ENCODE peak calls at places on chromosomes 1 and 21, in nine cellular contexts. V is GM23338, L is kidney epithelial cell, E is heart right ventricle, A is fibroblast of lung, Z is tibial artery, W is upper lobe of right lung, T is Panc1, O is ovary. U is an unnamed sample. For H3K36me3, the result is how much of the 10 kb centered on the place peaks cover.

GRCh38 chr1:30863955-30864604 is 44.5 kb downstream of the SDC3 start:
- DNase-seq in V (no peak), L (no peak), E (no peak), A (no peak), Z (no peak), W (no peak), T (no peak), O (no peak), U (no peak)

GRCh38 chr1:19003371-19004290 is 47.2 kb upstream of the IFFO2 start:
- DNase-seq in V (no peak), L (no peak), E (no peak), A (peak), Z (no peak), W (no peak), T (no peak), O (no peak), U (no peak)

GRCh38 chr1:248243204-248243603 is 12.0 kb downstream of the OR2M4 start:
- DNase-seq in V (peak), L (no peak), E (no peak), A (peak), Z (no peak), W (peak), T (peak), O (no peak), U (peak)

GRCh38 chr1:92485374-92486250 is 1.1 kb downstream of the GFI1 start:
- DNase-seq in V (peak), L (no peak), E (peak), A (no peak), Z (no peak), W (peak), T (no peak), O (no peak), U (no peak)

GRCh38 chr21:41366522-41367151 is 4.8 kb downstream of the MX2 start:
- DNase-seq in V (no peak), L (peak), E (no peak), A (peak), Z (peak), W (peak), T (no peak), O (no peak), U (no peak)

GRCh38 chr21:25359724-25360123 is 247.6 kb downstream of the MRPL39 start:
- DNase-seq in V (no peak), L (no peak), E (no peak), A (peak), Z (no peak), W (no peak), T (no peak), O (no peak), U (no peak)

GRCh38 chr1:54967372-54967771 is 13.1 kb upstream of the TMEM61 start:
- DNase-seq in V (no peak), L (no peak), E (no peak), A (no peak), Z (no peak), W (no peak), T (no peak), O (no peak), U (no peak)

GRCh38 chr1:167713330-167714081 is 8.3 kb upstream of the MPZL1 start:
- DNase-seq in V (peak), L (no peak), E (no peak), A (peak), Z (peak), W (peak), T (no peak), O (peak), U (no peak)

GRCh38 chr1:44788120-44788860 is at the start of gene BEST4:
- DNase-seq in V (no peak), L (no peak), E (no peak), A (no peak), Z (no peak), W (no peak), T (no peak), O (no peak), U (no peak)

GRCh38 chr1:216815239-216815955 is 92.2 kb upstream of the ESRRG start:
- DNase-seq in V (peak), L (no peak), E (peak), A (peak), Z (no peak), W (no peak), T (no peak), O (no peak), U (no peak)

GRCh38 chr1:174971902-174972301 is 27.8 kb upstream of the CACYBP start:
- DNase-seq in V (no peak), L (no peak), E (no peak), A (no peak), Z (no peak), W (no peak), T (no peak), O (no peak), U (no peak)

GRCh38 chr1:184158911-184159701 is 107.6 kb downstream of the TSEN15 start:
- DNase-seq in V (peak), L (no peak), E (no peak), A (no peak), Z (no peak), W (no peak), T (no peak), O (no peak), U (peak)

GRCh38 chr21:42248241-42248640 is 29.3 kb downstream of the ABCG1 start:
- DNase-seq in V (no peak), L (no peak), E (no peak), A (no peak), Z (no peak), W (no peak), T (no peak), O (no peak), U (no peak)

GRCh38 chr1:2857521-2857920 is 56.0 kb upstream of the TTC34 start:
- DNase-seq in V (no peak), L (no peak), E (no peak), A (no peak), Z (no peak), W (no peak), T (no peak), O (no peak), U (no peak)

GRCh38 chr1:30523055-30524020 is 200.0 kb downstream of the MATN1 start:
- DNase-seq in V (no peak), L (peak), E (no peak), A (peak), Z (peak), W (no peak), T (no peak), O (no peak), U (no peak)

GRCh38 chr1:232385221-232385620 is 244.7 kb downstream of the SIPA1L2 start:
- DNase-seq in V (no peak), L (peak), E (no peak), A (peak), Z (no peak), W (no peak), T (no peak), O (no peak), U (no peak)

GRCh38 chr1:34164510-34165381 is at the start of gene CSMD2:
- DNase-seq in V (peak), L (no peak), E (no peak), A (peak), Z (no peak), W (peak), T (no peak), O (no peak), U (no peak)

GRCh38 chr1:34163792-34164509 is 1.1 kb downstream of the CSMD2 start:
- DNase-seq in V (peak), L (no peak), E (no peak), A (no peak), Z (no peak), W (no peak), T (no peak), O (no peak), U (no peak)

GRCh38 chr1:34166191-34167090 is 1.4 kb upstream of the CSMD2 start:
- DNase-seq in V (peak), L (no peak), E (no peak), A (no peak), Z (no peak), W (no peak), T (no peak), O (no peak), U (peak)

GRCh38 chr1:34167091-34167788 is 2.2 kb upstream of the CSMD2 start:
- DNase-seq in V (peak), L (no peak), E (no peak), A (no peak), Z (no peak), W (no peak), T (no peak), O (no peak), U (no peak)

GRCh38 chr1:34165422-34165921 is 442 bp upstream of the CSMD2 start:
- DNase-seq in V (peak), L (no peak), E (no peak), A (no peak), Z (no peak), W (no peak), T (no peak), O (no peak), U (no peak)
- H3K4me3 ChIP-seq in V (peak), L (peak), E (peak), A (peak), Z (peak), W (peak), T (no peak), O (no peak), U (peak)

GRCh38 chr1:226638001-226638601 is 89.5 kb downstream of the STUM start:
- DNase-seq in V (no peak), L (no peak), E (no peak), A (no peak), Z (peak), W (peak), T (no peak), O (peak), U (no peak)
- H3K36me3 ChIP-seq in V (under half), L (under half), E (under half), A (under half), Z (under half), W (half or more), T (under half), O (under half), U (half or more)

GRCh38 chr1:101131239-101131924 is 105.4 kb upstream of the S1PR1 start:
- DNase-seq in V (no peak), L (no peak), E (no peak), A (no peak), Z (no peak), W (no peak), T (no peak), O (no peak), U (no peak)

GRCh38 chr1:101128851-101129250 is 103.3 kb upstream of the DPH5 start:
- DNase-seq in V (no peak), L (no peak), E (no peak), A (no peak), Z (no peak), W (no peak), T (no peak), O (no peak), U (no peak)

GRCh38 chr1:101130673-101131072 is 105.1 kb upstream of the DPH5 start:
- DNase-seq in V (no peak), L (peak), E (no peak), A (no peak), Z (no peak), W (no peak), T (no peak), O (no peak), U (no peak)

GRCh38 chr1:101128211-101128727 is 102.7 kb upstream of the DPH5 start:
- DNase-seq in V (peak), L (no peak), E (no peak), A (no peak), Z (no peak), W (no peak), T (no peak), O (no peak), U (no peak)

GRCh38 chr1:101129975-101130374 is 104.4 kb upstream of the DPH5 start:
- DNase-seq in V (no peak), L (no peak), E (no peak), A (no peak), Z (no peak), W (no peak), T (no peak), O (no peak), U (no peak)
- H3K4me3 ChIP-seq in V (no peak), L (no peak), E (no peak), A (no peak), Z (no peak), W (no peak), T (no peak), O (no peak), U (no peak)

GRCh38 chr1:36301220-36301619 is 4.9 kb upstream of the SH3D21 start:
- DNase-seq in V (no peak), L (no peak), E (no peak), A (no peak), Z (no peak), W (no peak), T (no peak), O (no peak), U (no peak)
- H3K36me3 ChIP-seq in V (under half), L (under half), E (under half), A (under half), Z (half or more), W (half or more), T (under half), O (under half), U (half or more)

DNA sequence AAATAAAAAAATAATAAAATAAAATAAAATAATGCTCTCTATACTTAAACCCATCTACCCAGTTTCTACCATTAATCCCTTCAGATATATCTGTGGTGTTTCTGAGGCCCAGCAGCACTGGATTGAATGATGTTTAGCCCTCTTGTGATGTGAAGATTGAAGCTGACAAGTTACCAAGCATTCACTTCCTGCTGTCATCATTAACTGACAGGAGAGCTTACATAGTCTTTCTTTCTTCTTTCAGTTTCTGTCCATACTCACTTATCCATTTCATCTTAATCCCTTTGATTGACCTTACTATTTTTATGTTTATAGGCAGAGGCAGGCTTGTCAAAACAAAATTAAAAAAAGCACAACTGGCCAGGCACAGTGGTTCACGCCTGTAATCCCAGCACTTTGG is 38.8 kb upstream of the PGD start:
- DNase-seq in V (no peak), L (no peak), E (no peak), A (no peak), Z (no peak), W (no peak), T (no peak), O (no peak), U (no peak)
- H3K4me3 ChIP-seq in V (no peak), L (no peak), E (no peak), A (no peak), Z (no peak), W (no peak), T (no peak), O (no peak), U (no peak)

GRCh38 chr1:156795787-156796186 is 20.9 kb downstream of the SH2D2A start:
- DNase-seq in V (no peak), L (no peak), E (no peak), A (no peak), Z (no peak), W (no peak), T (no peak), O (no peak), U (no peak)
- H3K36me3 ChIP-seq in V (half or more), L (under half), E (half or more), A (under half), Z (half or more), W (half or more), T (under half), O (under half), U (half or more)

GRCh38 chr1:11227106-11228077 is 35.0 kb downstream of the MTOR start:
- DNase-seq in V (no peak), L (no peak), E (no peak), A (no peak), Z (no peak), W (no peak), T (no peak), O (no peak), U (no peak)
- H3K4me3 ChIP-seq in V (no peak), L (no peak), E (no peak), A (no peak), Z (no peak), W (no peak), T (no peak), O (no peak), U (no peak)